ENCODE peak calls at places on chromosomes 16 and 17, in ten cellular contexts. One of them, this sample, is unnamed.

GRCh38 chr17:58215685-58216084 is 3.4 kb downstream of the MKS1 start:
- DNase-seq in tibial nerve: no peak
- DNase-seq in SK-N-SH: peak
- DNase-seq in A549: peak
- DNase-seq in stomach: no peak
- DNase-seq in transverse colon: no peak
- DNase-seq in sigmoid colon: no peak
- DNase-seq in HepG2: no peak
- DNase-seq in H1: no peak
- DNase-seq in upper lobe of left lung: no peak
- DNase-seq in this sample: no peak

GRCh38 chr17:62098623-62099231 is 33.6 kb upstream of the MED13 start:
- DNase-seq in SK-N-SH: no peak
- DNase-seq in sigmoid colon: no peak
- DNase-seq in A549: no peak
- DNase-seq in HepG2: no peak
- DNase-seq in tibial nerve: no peak
- DNase-seq in transverse colon: no peak
- DNase-seq in H1: no peak
- DNase-seq in stomach: no peak
- DNase-seq in upper lobe of left lung: no peak
- DNase-seq in this sample: no peak

GRCh38 chr17:65627892-65628622 is 66.6 kb upstream of the AXIN2 start:
- DNase-seq in upper lobe of left lung: no peak
- DNase-seq in A549: peak
- DNase-seq in H1: no peak
- DNase-seq in HepG2: peak
- DNase-seq in tibial nerve: no peak
- DNase-seq in stomach: peak
- DNase-seq in sigmoid colon: peak
- DNase-seq in SK-N-SH: no peak
- DNase-seq in transverse colon: peak
- DNase-seq in this sample: peak

GRCh38 chr16:28826141-28826540 is 3.3 kb downstream of the ATXN2L start:
- DNase-seq in H1: no peak
- DNase-seq in transverse colon: no peak
- DNase-seq in A549: peak
- DNase-seq in upper lobe of left lung: no peak
- DNase-seq in HepG2: no peak
- DNase-seq in stomach: no peak
- DNase-seq in tibial nerve: no peak
- DNase-seq in sigmoid colon: no peak
- DNase-seq in SK-N-SH: no peak
- DNase-seq in this sample: no peak

GRCh38 chr17:68320311-68320865 is 29.1 kb downstream of the ARSG start:
- DNase-seq in upper lobe of left lung: no peak
- DNase-seq in tibial nerve: no peak
- DNase-seq in H1: no peak
- DNase-seq in transverse colon: no peak
- DNase-seq in SK-N-SH: no peak
- DNase-seq in sigmoid colon: no peak
- DNase-seq in stomach: no peak
- DNase-seq in HepG2: no peak
- DNase-seq in A549: no peak
- DNase-seq in this sample: no peak

GRCh38 chr16:66382171-66382965 is 15.9 kb downstream of the CDH5 start:
- DNase-seq in SK-N-SH: no peak
- DNase-seq in HepG2: no peak
- DNase-seq in tibial nerve: no peak
- DNase-seq in A549: peak
- DNase-seq in stomach: no peak
- DNase-seq in H1: no peak
- DNase-seq in upper lobe of left lung: no peak
- DNase-seq in transverse colon: no peak
- DNase-seq in sigmoid colon: peak
- DNase-seq in this sample: no peak

GRCh38 chr16:12543700-12544476 is 259.8 kb downstream of the CPPED1 start:
- DNase-seq in tibial nerve: no peak
- DNase-seq in HepG2: peak
- DNase-seq in transverse colon: no peak
- DNase-seq in stomach: no peak
- DNase-seq in upper lobe of left lung: no peak
- DNase-seq in SK-N-SH: no peak
- DNase-seq in A549: no peak
- DNase-seq in sigmoid colon: no peak
- DNase-seq in H1: no peak
- DNase-seq in this sample: no peak

GRCh38 chr16:80253741-80254140 is 287.1 kb upstream of the DYNLRB2 start:
- DNase-seq in H1: no peak
- DNase-seq in sigmoid colon: no peak
- DNase-seq in upper lobe of left lung: no peak
- DNase-seq in tibial nerve: no peak
- DNase-seq in transverse colon: no peak
- DNase-seq in A549: no peak
- DNase-seq in SK-N-SH: no peak
- DNase-seq in HepG2: no peak
- DNase-seq in stomach: no peak
- DNase-seq in this sample: peak

GRCh38 chr17:60888812-60889709 is 211.4 kb downstream of the BCAS3 start:
- DNase-seq in A549: no peak
- DNase-seq in H1: no peak
- DNase-seq in tibial nerve: no peak
- DNase-seq in HepG2: no peak
- DNase-seq in upper lobe of left lung: no peak
- DNase-seq in sigmoid colon: no peak
- DNase-seq in transverse colon: no peak
- DNase-seq in SK-N-SH: no peak
- DNase-seq in stomach: no peak
- DNase-seq in this sample: no peak

GRCh38 chr17:72782985-72783701 is 309.3 kb downstream of the SLC39A11 start:
- DNase-seq in HepG2: peak
- DNase-seq in H1: no peak
- DNase-seq in stomach: no peak
- DNase-seq in tibial nerve: no peak
- DNase-seq in SK-N-SH: peak
- DNase-seq in A549: no peak
- DNase-seq in sigmoid colon: no peak
- DNase-seq in transverse colon: no peak
- DNase-seq in upper lobe of left lung: no peak
- DNase-seq in this sample: no peak

GRCh38 chr16:3457434-3458252 is 14.2 kb downstream of the NAA60 start:
- DNase-seq in SK-N-SH: peak
- DNase-seq in transverse colon: peak
- DNase-seq in tibial nerve: peak
- DNase-seq in sigmoid colon: peak
- DNase-seq in H1: peak
- DNase-seq in A549: peak
- DNase-seq in stomach: peak
- DNase-seq in upper lobe of left lung: peak
- DNase-seq in HepG2: peak
- DNase-seq in this sample: peak

GRCh38 chr17:71444011-71444574 is 676.7 kb upstream of the SOX9 start:
- DNase-seq in HepG2: no peak
- DNase-seq in upper lobe of left lung: no peak
- DNase-seq in tibial nerve: no peak
- DNase-seq in stomach: no peak
- DNase-seq in transverse colon: no peak
- DNase-seq in sigmoid colon: no peak
- DNase-seq in A549: no peak
- DNase-seq in SK-N-SH: no peak
- DNase-seq in H1: no peak
- DNase-seq in this sample: no peak

GRCh38 chr16:50808929-50809538 is 67.1 kb downstream of the CYLD start:
- DNase-seq in upper lobe of left lung: no peak
- DNase-seq in HepG2: no peak
- DNase-seq in H1: no peak
- DNase-seq in SK-N-SH: no peak
- DNase-seq in transverse colon: no peak
- DNase-seq in sigmoid colon: no peak
- DNase-seq in A549: no peak
- DNase-seq in stomach: no peak
- DNase-seq in tibial nerve: no peak
- DNase-seq in this sample: no peak

GRCh38 chr16:12901597-12902436 is at the start of gene SHISA9:
- DNase-seq in sigmoid colon: no peak
- DNase-seq in H1: peak
- DNase-seq in tibial nerve: no peak
- DNase-seq in stomach: no peak
- DNase-seq in transverse colon: no peak
- DNase-seq in upper lobe of left lung: no peak
- DNase-seq in A549: no peak
- DNase-seq in SK-N-SH: peak
- DNase-seq in HepG2: no peak
- DNase-seq in this sample: no peak

GRCh38 chr16:85004587-85005205 is 6.6 kb downstream of the ZDHHC7 start:
- DNase-seq in sigmoid colon: no peak
- DNase-seq in HepG2: no peak
- DNase-seq in stomach: peak
- DNase-seq in upper lobe of left lung: peak
- DNase-seq in H1: no peak
- DNase-seq in tibial nerve: no peak
- DNase-seq in SK-N-SH: no peak
- DNase-seq in transverse colon: no peak
- DNase-seq in A549: peak
- DNase-seq in this sample: no peak

GRCh38 chr17:73228748-73229236 is 32.9 kb downstream of the CPSF4L start:
- DNase-seq in tibial nerve: peak
- DNase-seq in HepG2: peak
- DNase-seq in SK-N-SH: no peak
- DNase-seq in stomach: peak
- DNase-seq in transverse colon: peak
- DNase-seq in sigmoid colon: peak
- DNase-seq in H1: no peak
- DNase-seq in upper lobe of left lung: peak
- DNase-seq in A549: peak
- DNase-seq in this sample: peak

GRCh38 chr16:72203401-72203800 is 31.4 kb upstream of the PMFBP1 start:
- DNase-seq in HepG2: no peak
- DNase-seq in tibial nerve: no peak
- DNase-seq in H1: no peak
- DNase-seq in stomach: no peak
- DNase-seq in transverse colon: peak
- DNase-seq in sigmoid colon: no peak
- DNase-seq in SK-N-SH: no peak
- DNase-seq in A549: no peak
- DNase-seq in upper lobe of left lung: peak
- DNase-seq in this sample: no peak

GRCh38 chr16:6837722-6838121 is 494.9 kb upstream of the RBFOX1 start:
- DNase-seq in sigmoid colon: no peak
- DNase-seq in stomach: no peak
- DNase-seq in tibial nerve: no peak
- DNase-seq in transverse colon: no peak
- DNase-seq in SK-N-SH: no peak
- DNase-seq in A549: no peak
- DNase-seq in H1: no peak
- DNase-seq in upper lobe of left lung: no peak
- DNase-seq in HepG2: no peak
- DNase-seq in this sample: no peak

GRCh38 chr16:6835941-6836340 is 496.7 kb upstream of the RBFOX1 start:
- DNase-seq in transverse colon: no peak
- DNase-seq in SK-N-SH: no peak
- DNase-seq in HepG2: no peak
- DNase-seq in A549: no peak
- DNase-seq in stomach: no peak
- DNase-seq in sigmoid colon: no peak
- DNase-seq in H1: no peak
- DNase-seq in upper lobe of left lung: no peak
- DNase-seq in tibial nerve: no peak
- DNase-seq in this sample: no peak

GRCh38 chr16:6836771-6837170 is 495.9 kb upstream of the RBFOX1 start:
- DNase-seq in stomach: no peak
- DNase-seq in A549: no peak
- DNase-seq in SK-N-SH: no peak
- DNase-seq in sigmoid colon: no peak
- DNase-seq in H1: no peak
- DNase-seq in upper lobe of left lung: no peak
- DNase-seq in tibial nerve: no peak
- DNase-seq in HepG2: no peak
- DNase-seq in transverse colon: no peak
- DNase-seq in this sample: no peak

GRCh38 chr16:6846452-6846851 is 486.2 kb upstream of the RBFOX1 start:
- DNase-seq in H1: no peak
- DNase-seq in A549: no peak
- DNase-seq in transverse colon: peak
- DNase-seq in tibial nerve: no peak
- DNase-seq in stomach: no peak
- DNase-seq in upper lobe of left lung: no peak
- DNase-seq in SK-N-SH: no peak
- DNase-seq in HepG2: no peak
- DNase-seq in sigmoid colon: no peak
- DNase-seq in this sample: no peak

GRCh38 chr16:6841392-6841791 is 491.3 kb upstream of the RBFOX1 start:
- DNase-seq in sigmoid colon: no peak
- DNase-seq in upper lobe of left lung: no peak
- DNase-seq in A549: no peak
- DNase-seq in transverse colon: no peak
- DNase-seq in H1: no peak
- DNase-seq in tibial nerve: no peak
- DNase-seq in HepG2: no peak
- DNase-seq in SK-N-SH: no peak
- DNase-seq in stomach: no peak
- DNase-seq in this sample: no peak
- TF ChIP-seq EP300 in sigmoid colon: no peak
- TF ChIP-seq EP300 in upper lobe of left lung: no peak
- TF ChIP-seq EP300 in A549: no peak
- TF ChIP-seq EP300 in transverse colon: no peak
- TF ChIP-seq EP300 in H1: no peak
- TF ChIP-seq EP300 in tibial nerve: no peak
- TF ChIP-seq EP300 in HepG2: no peak
- TF ChIP-seq EP300 in SK-N-SH: no peak
- TF ChIP-seq EP300 in stomach: no peak
- TF ChIP-seq EP300 in this sample: no peak

GRCh38 chr17:56826611-56827414 is 6.9 kb downstream of the C17orf67 start:
- DNase-seq in upper lobe of left lung: no peak
- DNase-seq in A549: no peak
- DNase-seq in HepG2: no peak
- DNase-seq in tibial nerve: no peak
- DNase-seq in stomach: no peak
- DNase-seq in SK-N-SH: no peak
- DNase-seq in transverse colon: no peak
- DNase-seq in H1: no peak
- DNase-seq in sigmoid colon: no peak
- DNase-seq in this sample: no peak
- TF ChIP-seq EP300 in upper lobe of left lung: no peak
- TF ChIP-seq EP300 in A549: no peak
- TF ChIP-seq EP300 in HepG2: no peak
- TF ChIP-seq EP300 in tibial nerve: no peak
- TF ChIP-seq EP300 in stomach: no peak
- TF ChIP-seq EP300 in SK-N-SH: no peak
- TF ChIP-seq EP300 in transverse colon: no peak
- TF ChIP-seq EP300 in H1: no peak
- TF ChIP-seq EP300 in sigmoid colon: no peak
- TF ChIP-seq EP300 in this sample: no peak

GRCh38 chr16:65069090-65069489 is 52.8 kb downstream of the CDH11 start:
- DNase-seq in A549: peak
- DNase-seq in H1: no peak
- DNase-seq in SK-N-SH: no peak
- DNase-seq in sigmoid colon: no peak
- DNase-seq in stomach: no peak
- DNase-seq in tibial nerve: no peak
- DNase-seq in upper lobe of left lung: no peak
- DNase-seq in HepG2: no peak
- DNase-seq in transverse colon: no peak
- DNase-seq in this sample: no peak
- TF ChIP-seq EP300 in A549: no peak
- TF ChIP-seq EP300 in H1: no peak
- TF ChIP-seq EP300 in SK-N-SH: no peak
- TF ChIP-seq EP300 in sigmoid colon: peak
- TF ChIP-seq EP300 in stomach: no peak
- TF ChIP-seq EP300 in tibial nerve: no peak
- TF ChIP-seq EP300 in upper lobe of left lung: no peak
- TF ChIP-seq EP300 in HepG2: no peak
- TF ChIP-seq EP300 in transverse colon: no peak
- TF ChIP-seq EP300 in this sample: no peak

GRCh38 chr17:76808326-76808725 is 59.9 kb upstream of the MGAT5B start:
- DNase-seq in stomach: no peak
- DNase-seq in upper lobe of left lung: no peak
- DNase-seq in SK-N-SH: no peak
- DNase-seq in transverse colon: no peak
- DNase-seq in H1: no peak
- DNase-seq in sigmoid colon: no peak
- DNase-seq in HepG2: no peak
- DNase-seq in A549: no peak
- DNase-seq in tibial nerve: no peak
- DNase-seq in this sample: no peak
- TF ChIP-seq EP300 in stomach: no peak
- TF ChIP-seq EP300 in upper lobe of left lung: no peak
- TF ChIP-seq EP300 in SK-N-SH: no peak
- TF ChIP-seq EP300 in transverse colon: no peak
- TF ChIP-seq EP300 in H1: no peak
- TF ChIP-seq EP300 in sigmoid colon: no peak
- TF ChIP-seq EP300 in HepG2: no peak
- TF ChIP-seq EP300 in A549: no peak
- TF ChIP-seq EP300 in tibial nerve: no peak
- TF ChIP-seq EP300 in this sample: no peak

This sample was measured in ovary.